ENCODE peak calls at places on chromosomes 1 and 21, in seven cellular contexts. One of them, this sample, is unnamed.

GRCh38 chr1:107473065-107473464 is 332.2 kb downstream of the NTNG1 start:
- DNase-seq in K562: no peak
- DNase-seq in A549: no peak
- DNase-seq in H1: no peak
- DNase-seq in GM12878: no peak
- DNase-seq in HepG2: no peak
- DNase-seq in SK-N-SH: no peak
- DNase-seq in this sample: no peak

GRCh38 chr1:195580988-195581387 is 1027.3 kb downstream of the KCNT2 start:
- DNase-seq in H1: no peak
- DNase-seq in HepG2: no peak
- DNase-seq in GM12878: no peak
- DNase-seq in SK-N-SH: peak
- DNase-seq in A549: no peak
- DNase-seq in K562: no peak
- DNase-seq in this sample: peak

GRCh38 chr21:29610960-29611359 is 312.2 kb downstream of the BACH1 start:
- DNase-seq in H1: no peak
- DNase-seq in HepG2: no peak
- DNase-seq in A549: no peak
- DNase-seq in GM12878: no peak
- DNase-seq in K562: no peak
- DNase-seq in SK-N-SH: no peak
- DNase-seq in this sample: no peak

GRCh38 chr1:228341814-228342626 is 64.6 kb downstream of the TRIM11 start:
- DNase-seq in A549: no peak
- DNase-seq in HepG2: no peak
- DNase-seq in GM12878: no peak
- DNase-seq in SK-N-SH: no peak
- DNase-seq in K562: no peak
- DNase-seq in H1: peak
- DNase-seq in this sample: no peak

GRCh38 chr1:83929184-83929583 is 69.7 kb downstream of the TTLL7 start:
- DNase-seq in GM12878: no peak
- DNase-seq in SK-N-SH: no peak
- DNase-seq in A549: no peak
- DNase-seq in HepG2: no peak
- DNase-seq in H1: no peak
- DNase-seq in K562: no peak
- DNase-seq in this sample: peak

GRCh38 chr21:28144089-28144488 is 848.6 kb downstream of the LTN1 start:
- DNase-seq in H1: no peak
- DNase-seq in GM12878: no peak
- DNase-seq in A549: no peak
- DNase-seq in HepG2: no peak
- DNase-seq in K562: no peak
- DNase-seq in SK-N-SH: no peak
- DNase-seq in this sample: no peak

GRCh38 chr1:30754684-30755171 is 2.8 kb downstream of the LAPTM5 start:
- DNase-seq in SK-N-SH: no peak
- DNase-seq in A549: no peak
- DNase-seq in H1: no peak
- DNase-seq in HepG2: no peak
- DNase-seq in GM12878: peak
- DNase-seq in K562: no peak
- DNase-seq in this sample: no peak

GRCh38 chr1:1853593-1854257 is 37.2 kb downstream of the GNB1 start:
- DNase-seq in H1: no peak
- DNase-seq in SK-N-SH: no peak
- DNase-seq in A549: no peak
- DNase-seq in GM12878: no peak
- DNase-seq in HepG2: no peak
- DNase-seq in K562: no peak
- DNase-seq in this sample: no peak

GRCh38 chr1:82153282-82153630 is 352.5 kb downstream of the ADGRL2 start:
- DNase-seq in SK-N-SH: no peak
- DNase-seq in A549: no peak
- DNase-seq in K562: no peak
- DNase-seq in HepG2: no peak
- DNase-seq in H1: no peak
- DNase-seq in GM12878: no peak
- DNase-seq in this sample: no peak

GRCh38 chr1:201358596-201358995 is 18.9 kb downstream of the TNNT2 start:
- DNase-seq in A549: no peak
- DNase-seq in H1: no peak
- DNase-seq in HepG2: no peak
- DNase-seq in GM12878: no peak
- DNase-seq in K562: no peak
- DNase-seq in SK-N-SH: no peak
- DNase-seq in this sample: peak

GRCh38 chr21:44958471-44959191 is 18.8 kb downstream of the SLX9 start:
- DNase-seq in GM12878: no peak
- DNase-seq in K562: no peak
- DNase-seq in SK-N-SH: peak
- DNase-seq in HepG2: no peak
- DNase-seq in A549: no peak
- DNase-seq in H1: no peak
- DNase-seq in this sample: peak

GRCh38 chr1:174953657-174954435 is 45.9 kb upstream of the CACYBP start:
- DNase-seq in GM12878: no peak
- DNase-seq in HepG2: peak
- DNase-seq in K562: no peak
- DNase-seq in H1: no peak
- DNase-seq in SK-N-SH: peak
- DNase-seq in A549: peak
- DNase-seq in this sample: no peak

GRCh38 chr1:54970901-54971300 is 9.5 kb upstream of the TMEM61 start:
- DNase-seq in K562: no peak
- DNase-seq in A549: no peak
- DNase-seq in GM12878: no peak
- DNase-seq in HepG2: no peak
- DNase-seq in SK-N-SH: no peak
- DNase-seq in H1: no peak
- DNase-seq in this sample: no peak

GRCh38 chr1:217332426-217333065 is 298.3 kb downstream of the GPATCH2 start:
- DNase-seq in H1: no peak
- DNase-seq in GM12878: no peak
- DNase-seq in SK-N-SH: no peak
- DNase-seq in HepG2: no peak
- DNase-seq in A549: no peak
- DNase-seq in K562: no peak
- DNase-seq in this sample: no peak

GRCh38 chr21:43001316-43001715 is 27.0 kb downstream of the PKNOX1 start:
- DNase-seq in K562: no peak
- DNase-seq in HepG2: no peak
- DNase-seq in H1: no peak
- DNase-seq in SK-N-SH: no peak
- DNase-seq in GM12878: no peak
- DNase-seq in A549: no peak
- DNase-seq in this sample: no peak

GRCh38 chr1:161727343-161727924 is 6.1 kb downstream of the FCRLB start:
- DNase-seq in A549: no peak
- DNase-seq in GM12878: no peak
- DNase-seq in HepG2: no peak
- DNase-seq in SK-N-SH: no peak
- DNase-seq in K562: peak
- DNase-seq in H1: no peak
- DNase-seq in this sample: peak

GRCh38 chr1:226952121-226952441 is 12.0 kb downstream of the COQ8A start:
- DNase-seq in HepG2: no peak
- DNase-seq in GM12878: no peak
- DNase-seq in A549: no peak
- DNase-seq in H1: no peak
- DNase-seq in K562: no peak
- DNase-seq in SK-N-SH: no peak
- DNase-seq in this sample: no peak

GRCh38 chr1:23485002-23485332 is 988 bp upstream of the ASAP3 start:
- DNase-seq in H1: no peak
- DNase-seq in K562: no peak
- DNase-seq in A549: no peak
- DNase-seq in GM12878: no peak
- DNase-seq in HepG2: no peak
- DNase-seq in SK-N-SH: no peak
- DNase-seq in this sample: no peak
- TF ChIP-seq RFX5 in H1: no peak
- TF ChIP-seq RFX5 in K562: no peak
- TF ChIP-seq RFX5 in A549: no peak
- TF ChIP-seq RFX5 in GM12878: no peak
- TF ChIP-seq RFX5 in HepG2: no peak
- TF ChIP-seq RFX5 in SK-N-SH: no peak
- TF ChIP-seq RFX5 in this sample: no peak

GRCh38 chr1:190159146-190159545 is 318.5 kb downstream of the BRINP3 start:
- DNase-seq in K562: no peak
- DNase-seq in HepG2: no peak
- DNase-seq in GM12878: no peak
- DNase-seq in A549: no peak
- DNase-seq in SK-N-SH: no peak
- DNase-seq in H1: no peak
- DNase-seq in this sample: peak
- TF ChIP-seq RFX5 in K562: no peak
- TF ChIP-seq RFX5 in HepG2: no peak
- TF ChIP-seq RFX5 in GM12878: no peak
- TF ChIP-seq RFX5 in A549: no peak
- TF ChIP-seq RFX5 in SK-N-SH: no peak
- TF ChIP-seq RFX5 in H1: no peak
- TF ChIP-seq RFX5 in this sample: no peak

GRCh38 chr21:41207401-41208388 is 39.7 kb downstream of the BACE2 start:
- DNase-seq in SK-N-SH: no peak
- DNase-seq in GM12878: no peak
- DNase-seq in HepG2: peak
- DNase-seq in A549: no peak
- DNase-seq in H1: no peak
- DNase-seq in K562: peak
- DNase-seq in this sample: peak
- TF ChIP-seq RFX5 in SK-N-SH: no peak
- TF ChIP-seq RFX5 in GM12878: no peak
- TF ChIP-seq RFX5 in HepG2: no peak
- TF ChIP-seq RFX5 in A549: no peak
- TF ChIP-seq RFX5 in H1: no peak
- TF ChIP-seq RFX5 in K562: no peak
- TF ChIP-seq RFX5 in this sample: no peak

DNA sequence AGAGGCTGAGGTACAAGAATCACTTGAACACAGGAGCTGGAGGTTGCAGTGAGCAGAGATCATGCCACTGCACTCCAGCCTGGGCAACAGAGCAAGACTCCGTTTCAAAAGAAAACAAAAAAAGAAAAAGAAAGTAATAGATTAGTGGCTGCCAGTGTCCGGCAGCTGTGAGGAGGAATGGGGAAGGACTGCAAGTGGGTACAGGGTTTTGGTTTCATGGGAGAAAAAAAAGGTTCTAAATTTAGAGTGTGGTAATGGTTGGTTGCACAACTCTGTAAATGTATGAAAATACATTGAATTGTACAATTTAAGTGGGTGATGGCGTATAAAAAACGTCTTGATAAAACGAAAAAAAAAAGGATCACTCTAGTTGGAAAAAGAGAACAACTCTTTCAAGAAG is 6.7 kb downstream of the TAF1A start:
- DNase-seq in HepG2: no peak
- DNase-seq in GM12878: peak
- DNase-seq in H1: no peak
- DNase-seq in K562: no peak
- DNase-seq in SK-N-SH: no peak
- DNase-seq in A549: no peak
- DNase-seq in this sample: no peak
- TF ChIP-seq RFX5 in HepG2: no peak
- TF ChIP-seq RFX5 in GM12878: no peak
- TF ChIP-seq RFX5 in H1: no peak
- TF ChIP-seq RFX5 in K562: no peak
- TF ChIP-seq RFX5 in SK-N-SH: no peak
- TF ChIP-seq RFX5 in A549: no peak
- TF ChIP-seq RFX5 in this sample: no peak

GRCh38 chr1:53543771-53544695 is 84.8 kb downstream of the DMRTB1 start:
- DNase-seq in GM12878: no peak
- DNase-seq in A549: no peak
- DNase-seq in H1: no peak
- DNase-seq in HepG2: no peak
- DNase-seq in K562: no peak
- DNase-seq in SK-N-SH: peak
- DNase-seq in this sample: no peak
- TF ChIP-seq RFX5 in GM12878: no peak
- TF ChIP-seq RFX5 in A549: no peak
- TF ChIP-seq RFX5 in H1: no peak
- TF ChIP-seq RFX5 in HepG2: no peak
- TF ChIP-seq RFX5 in K562: no peak
- TF ChIP-seq RFX5 in SK-N-SH: no peak
- TF ChIP-seq RFX5 in this sample: no peak

GRCh38 chr1:33143698-33144097 is 38.1 kb downstream of the TRIM62 start:
- DNase-seq in GM12878: no peak
- DNase-seq in K562: no peak
- DNase-seq in HepG2: no peak
- DNase-seq in SK-N-SH: no peak
- DNase-seq in H1: no peak
- DNase-seq in A549: no peak
- DNase-seq in this sample: peak
- TF ChIP-seq RFX5 in GM12878: no peak
- TF ChIP-seq RFX5 in K562: no peak
- TF ChIP-seq RFX5 in HepG2: no peak
- TF ChIP-seq RFX5 in SK-N-SH: no peak
- TF ChIP-seq RFX5 in H1: no peak
- TF ChIP-seq RFX5 in A549: no peak
- TF ChIP-seq RFX5 in this sample: no peak

GRCh38 chr1:154710091-154710490 is 102.1 kb upstream of the ADAR start:
- DNase-seq in SK-N-SH: no peak
- DNase-seq in HepG2: no peak
- DNase-seq in A549: no peak
- DNase-seq in GM12878: no peak
- DNase-seq in H1: no peak
- DNase-seq in K562: no peak
- DNase-seq in this sample: no peak
- TF ChIP-seq RFX5 in SK-N-SH: no peak
- TF ChIP-seq RFX5 in HepG2: no peak
- TF ChIP-seq RFX5 in A549: no peak
- TF ChIP-seq RFX5 in GM12878: no peak
- TF ChIP-seq RFX5 in H1: no peak
- TF ChIP-seq RFX5 in K562: no peak
- TF ChIP-seq RFX5 in this sample: no peak